ENCODE peak calls at places on chromosomes 13 and 19, in ten cellular contexts. G is activated T-cell treated with anti-CD3 and anti-CD28 coated beads for 1 hour; X is H4; J is stromal cell of bone marrow; T is NCI-H2029 treated with DMSO at 0.1 percent for 48 hours; Z is cardiac fibroblast; F is HT-29; R is activated CD8-positive, alpha-beta memory T cell treated with anti-CD3 and anti-CD28 coated beads for 48 hours; D is astrocyte of the cerebellum; L is skeletal muscle cell. S is an unnamed sample.

GRCh38 chr13:76667551-76667950 is 218.7 kb downstream of the KCTD12 start:
- DNase-seq in G (no peak), X (peak), J (peak), T (no peak), Z (peak), F (peak), R (no peak), D (peak), L (peak), S (peak)

GRCh38 chr13:113008841-113009240 is 39.8 kb downstream of the MCF2L start:
- DNase-seq in G (no peak), X (no peak), J (no peak), T (no peak), Z (no peak), F (no peak), R (no peak), D (no peak), L (no peak), S (no peak)

GRCh38 chr13:26480246-26480855 is 77.1 kb upstream of the WASF3 start:
- DNase-seq in G (no peak), X (no peak), J (no peak), T (no peak), Z (peak), F (peak), R (no peak), D (no peak), L (no peak), S (no peak)

GRCh38 chr13:54592201-54592600 is 1563.6 kb downstream of the OLFM4 start:
- DNase-seq in G (no peak), X (no peak), J (no peak), T (no peak), Z (no peak), F (no peak), R (no peak), D (no peak), L (no peak), S (no peak)

GRCh38 chr13:99614465-99614885 is 113.2 kb downstream of the TM9SF2 start:
- DNase-seq in G (no peak), X (peak), J (no peak), T (no peak), Z (peak), F (peak), R (no peak), D (no peak), L (no peak), S (no peak)

GRCh38 chr13:45373116-45373606 is 32.2 kb upstream of the TPT1 start:
- DNase-seq in G (no peak), X (no peak), J (no peak), T (no peak), Z (no peak), F (no peak), R (no peak), D (no peak), L (no peak), S (no peak)

GRCh38 chr19:46180701-46181385 is 32.8 kb downstream of the IGFL2 start:
- DNase-seq in G (no peak), X (no peak), J (peak), T (no peak), Z (no peak), F (peak), R (no peak), D (no peak), L (peak), S (no peak)

GRCh38 chr19:29022165-29022564 is 190.8 kb downstream of the UQCRFS1 start:
- DNase-seq in G (no peak), X (no peak), J (no peak), T (no peak), Z (no peak), F (no peak), R (no peak), D (no peak), L (no peak), S (no peak)

GRCh38 chr19:50341091-50341564 is 12.0 kb upstream of the KCNC3 start:
- DNase-seq in G (no peak), X (no peak), J (no peak), T (no peak), Z (no peak), F (no peak), R (no peak), D (no peak), L (no peak), S (no peak)

GRCh38 chr19:18780081-18780480 is 11.0 kb downstream of the COMP start:
- DNase-seq in G (no peak), X (no peak), J (no peak), T (no peak), Z (no peak), F (no peak), R (no peak), D (no peak), L (no peak), S (no peak)

GRCh38 chr19:17325881-17326594 is 8.6 kb downstream of the ANO8 start:
- DNase-seq in G (no peak), X (no peak), J (peak), T (no peak), Z (no peak), F (no peak), R (no peak), D (no peak), L (no peak), S (no peak)

GRCh38 chr19:35351441-35352176 is 3.9 kb downstream of the FFAR1 start:
- DNase-seq in G (no peak), X (peak), J (no peak), T (no peak), Z (no peak), F (no peak), R (no peak), D (no peak), L (no peak), S (no peak)

GRCh38 chr19:36972594-36972993 is 56.5 kb downstream of the ZNF568 start:
- DNase-seq in G (no peak), X (no peak), J (no peak), T (no peak), Z (no peak), F (no peak), R (no peak), D (no peak), L (no peak), S (no peak)

GRCh38 chr13:60431108-60431700 is 34.2 kb downstream of the TDRD3 start:
- DNase-seq in G (no peak), X (peak), J (peak), T (peak), Z (peak), F (peak), R (no peak), D (peak), L (peak), S (peak)

GRCh38 chr13:27027086-27027667 is 144.4 kb downstream of the USP12 start:
- DNase-seq in G (no peak), X (no peak), J (no peak), T (no peak), Z (no peak), F (no peak), R (no peak), D (no peak), L (no peak), S (no peak)

GRCh38 chr19:45607071-45608029 is 5.3 kb upstream of the GPR4 start:
- DNase-seq in G (peak), X (peak), J (peak), T (no peak), Z (peak), F (peak), R (no peak), D (peak), L (no peak), S (no peak)

GRCh38 chr13:44894001-44894770 is 95.1 kb downstream of the NUFIP1 start:
- DNase-seq in G (no peak), X (no peak), J (no peak), T (no peak), Z (no peak), F (no peak), R (no peak), D (no peak), L (no peak), S (no peak)

GRCh38 chr19:29683009-29683408 is 17.7 kb downstream of the PLEKHF1 start:
- DNase-seq in G (no peak), X (no peak), J (no peak), T (no peak), Z (no peak), F (no peak), R (no peak), D (no peak), L (no peak), S (no peak)

GRCh38 chr19:40191836-40192646 is 815 bp downstream of the MAP3K10 start:
- DNase-seq in G (no peak), X (no peak), J (peak), T (no peak), Z (peak), F (no peak), R (no peak), D (no peak), L (no peak), S (no peak)

GRCh38 chr13:40187836-40188591 is 478.4 kb downstream of the FOXO1 start:
- DNase-seq in G (peak), X (no peak), J (no peak), T (no peak), Z (no peak), F (no peak), R (no peak), D (no peak), L (no peak), S (peak)

GRCh38 chr13:86585826-86586225 is 786.6 kb upstream of the SLITRK6 start:
- DNase-seq in G (no peak), X (peak), J (peak), T (no peak), Z (peak), F (no peak), R (no peak), D (peak), L (peak), S (peak)

GRCh38 chr19:45569619-45570421 is 14.8 kb downstream of the OPA3 start:
- DNase-seq in G (peak), X (no peak), J (no peak), T (peak), Z (peak), F (peak), R (no peak), D (no peak), L (no peak), S (no peak)

GRCh38 chr13:100646030-100646673 is 28.4 kb downstream of the TMTC4 start:
- DNase-seq in G (no peak), X (no peak), J (peak), T (no peak), Z (peak), F (peak), R (no peak), D (peak), L (peak), S (no peak)

GRCh38 chr13:48709213-48709612 is 55.5 kb downstream of the CYSLTR2 start:
- DNase-seq in G (no peak), X (no peak), J (no peak), T (no peak), Z (no peak), F (no peak), R (no peak), D (no peak), L (no peak), S (no peak)

GRCh38 chr19:48991823-48992570 is 1.1 kb downstream of the GYS1 start:
- DNase-seq in G (no peak), X (peak), J (peak), T (no peak), Z (peak), F (peak), R (no peak), D (peak), L (peak), S (no peak)

GRCh38 chr19:35545855-35546381 is 492 bp downstream of the TMEM147 start:
- DNase-seq in G (peak), X (no peak), J (no peak), T (no peak), Z (peak), F (peak), R (peak), D (no peak), L (no peak), S (no peak)

GRCh38 chr13:31322025-31322424 is 122.2 kb downstream of the B3GLCT start:
- DNase-seq in G (no peak), X (no peak), J (peak), T (no peak), Z (peak), F (no peak), R (no peak), D (no peak), L (peak), S (no peak)

GRCh38 chr13:34793301-34793700 is 148.8 kb upstream of the NBEA start:
- DNase-seq in G (no peak), X (no peak), J (no peak), T (no peak), Z (no peak), F (no peak), R (no peak), D (no peak), L (no peak), S (no peak)

GRCh38 chr13:50529154-50529882 is 314.2 kb downstream of the DLEU7 start:
- DNase-seq in G (no peak), X (peak), J (peak), T (no peak), Z (peak), F (peak), R (no peak), D (peak), L (peak), S (peak)

GRCh38 chr19:11196406-11197287 is 698 bp downstream of the KANK2 start:
- DNase-seq in G (no peak), X (no peak), J (no peak), T (no peak), Z (peak), F (peak), R (no peak), D (no peak), L (no peak), S (no peak)

GRCh38 chr19:5281588-5281987 is 59.0 kb downstream of the PTPRS start:
- DNase-seq in G (no peak), X (no peak), J (no peak), T (no peak), Z (peak), F (no peak), R (no peak), D (no peak), L (no peak), S (no peak)

GRCh38 chr19:41872775-41873647 is 4.1 kb upstream of the CD79A start:
- DNase-seq in G (peak), X (peak), J (no peak), T (peak), Z (peak), F (peak), R (no peak), D (peak), L (no peak), S (no peak)

GRCh38 chr13:79349011-79349410 is 57.0 kb downstream of the RBM26 start:
- DNase-seq in G (no peak), X (no peak), J (no peak), T (no peak), Z (peak), F (no peak), R (no peak), D (peak), L (no peak), S (no peak)